ENCODE peak calls at places on chromosomes 4 and X, in five cellular contexts. L is AG04449, Q is PC-9, I is LNCaP clone FGC, M is AG04450. T is an unnamed sample.

GRCh38 chr4:37873383-37873782 is 17.5 kb upstream of the TBC1D1 start:
- DNase-seq in L (no peak), Q (no peak), I (peak; percentile 81), M (no peak), T (peak; percentile 73)

GRCh38 chrX:34638116-34638515 is 19.0 kb downstream of the TMEM47 start:
- DNase-seq in L (no peak), Q (no peak), I (no peak), M (peak; percentile 6), T (peak; percentile 52)

GRCh38 chrX:24148118-24148517 is 1.4 kb upstream of the ZFX start:
- DNase-seq in L (no peak), Q (no peak), I (no peak), M (no peak), T (peak; percentile 29)

GRCh38 chr4:14167876-14168510 is 540.5 kb upstream of the BOD1L1 start:
- DNase-seq in L (no peak), Q (no peak), I (no peak), M (no peak), T (peak; percentile 32)

GRCh38 chr4:148445071-148445902 is 3.1 kb upstream of the NR3C2 start:
- DNase-seq in L (no peak), Q (peak; percentile 31), I (no peak), M (no peak), T (no peak)

GRCh38 chrX:151984328-151984727 is 9.9 kb upstream of the GABRE start:
- DNase-seq in L (peak; percentile 46), Q (no peak), I (no peak), M (no peak), T (peak; percentile 82)

GRCh38 chr4:147550626-147551250 is 66.5 kb upstream of the TMEM184C start:
- DNase-seq in L (no peak), Q (no peak), I (no peak), M (no peak), T (peak; percentile 83)

GRCh38 chr4:98150092-98150761 is 7.0 kb upstream of the STPG2 start:
- DNase-seq in L (no peak), Q (no peak), I (no peak), M (no peak), T (peak; percentile 33)

GRCh38 chr4:3403104-3403906 is 38.5 kb upstream of the HGFAC start:
- DNase-seq in L (no peak), Q (no peak), I (no peak), M (no peak), T (no peak)

GRCh38 chr4:16598241-16599224 is 299.9 kb downstream of the LDB2 start:
- DNase-seq in L (no peak), Q (no peak), I (no peak), M (peak; percentile 32), T (peak; percentile 63)

GRCh38 chrX:41001327-41001726 is 83.9 kb upstream of the USP9X start:
- DNase-seq in L (no peak), Q (no peak), I (no peak), M (no peak), T (no peak)

GRCh38 chr4:72641611-72642010 is 72.6 kb upstream of the ADAMTS3 start:
- DNase-seq in L (no peak), Q (no peak), I (no peak), M (no peak), T (no peak)

GRCh38 chrX:21734175-21734574 is 23.7 kb downstream of the SMPX start:
- DNase-seq in L (no peak), Q (no peak), I (peak; percentile 65), M (no peak), T (no peak)

GRCh38 chr4:115187136-115187535 is 73.7 kb upstream of the NDST4 start:
- DNase-seq in L (no peak), Q (no peak), I (no peak), M (no peak), T (peak; percentile 14)

GRCh38 chr4:122003335-122003734 is 51.5 kb upstream of the TRPC3 start:
- DNase-seq in L (no peak), Q (peak; percentile 7), I (no peak), M (no peak), T (no peak)

GRCh38 chr4:72505314-72505744 is 63.7 kb downstream of the ADAMTS3 start:
- DNase-seq in L (peak; percentile 10), Q (peak; percentile 2), I (peak; percentile 31), M (peak; percentile 26), T (peak; percentile 57)

GRCh38 chr4:103443324-103443723 is 245.2 kb upstream of the CENPE start:
- DNase-seq in L (no peak), Q (no peak), I (no peak), M (no peak), T (no peak)

GRCh38 chrX:71998836-71999509 is 88.3 kb downstream of the NHSL2 start:
- DNase-seq in L (no peak), Q (peak; percentile 10), I (no peak), M (no peak), T (no peak)

GRCh38 chrX:132634521-132634920 is 145.7 kb upstream of the MBNL3 start:
- DNase-seq in L (no peak), Q (no peak), I (no peak), M (no peak), T (no peak)

GRCh38 chr4:155602351-155603140 is 64.1 kb upstream of the GUCY1A1 start:
- DNase-seq in L (no peak), Q (peak; percentile 28), I (no peak), M (no peak), T (no peak)

GRCh38 chr4:26544421-26544820 is 39.5 kb upstream of the TBC1D19 start:
- DNase-seq in L (no peak), Q (no peak), I (no peak), M (no peak), T (no peak)

GRCh38 chr4:130395871-130396270 is 1299.9 kb downstream of the C4orf33 start:
- DNase-seq in L (peak; percentile 77), Q (no peak), I (no peak), M (peak; percentile 38), T (peak; percentile 79)

GRCh38 chr4:63851496-63851895 is 557.8 kb downstream of the TECRL start:
- DNase-seq in L (no peak), Q (no peak), I (no peak), M (no peak), T (no peak)

GRCh38 chr4:131093303-131093702 is 1997.4 kb downstream of the C4orf33 start:
- DNase-seq in L (no peak), Q (no peak), I (no peak), M (no peak), T (no peak)

GRCh38 chrX:16416588-16416987 is 233.4 kb upstream of the S100G start:
- DNase-seq in L (no peak), Q (no peak), I (no peak), M (no peak), T (no peak)

GRCh38 chr4:86461849-86462248 is 102.0 kb upstream of the MAPK10 start:
- DNase-seq in L (no peak), Q (no peak), I (no peak), M (no peak), T (no peak)

GRCh38 chr4:159400782-159401712 is 298.2 kb downstream of the RAPGEF2 start:
- DNase-seq in L (peak; percentile 41), Q (no peak), I (no peak), M (peak; percentile 37), T (peak; percentile 26)

GRCh38 chr4:74549936-74550335 is 105.0 kb downstream of the AREG start:
- DNase-seq in L (no peak), Q (no peak), I (no peak), M (peak; percentile 32), T (no peak)

GRCh38 chrX:120365968-120366367 is 4.1 kb downstream of the ATP1B4 start:
- DNase-seq in L (no peak), Q (no peak), I (no peak), M (no peak), T (no peak)

GRCh38 chrX:120367390-120368100 is 5.7 kb downstream of the ATP1B4 start:
- DNase-seq in L (no peak), Q (no peak), I (no peak), M (no peak), T (no peak)

GRCh38 chrX:120361906-120362305 is at the start of gene ATP1B4:
- DNase-seq in L (no peak), Q (no peak), I (no peak), M (no peak), T (no peak)

GRCh38 chrX:120366794-120367193 is 4.9 kb downstream of the ATP1B4 start:
- DNase-seq in L (no peak), Q (no peak), I (no peak), M (no peak), T (no peak)

GRCh38 chrX:120365320-120365719 is 3.4 kb downstream of the ATP1B4 start:
- DNase-seq in L (no peak), Q (peak; percentile 23), I (no peak), M (no peak), T (no peak)
- TF ChIP-seq CTCF in L (peak; percentile 30), Q (peak; percentile 70), I (peak; percentile 37), M (peak; percentile 45), T (peak; percentile 53)

GRCh38 chr4:33340168-33340567 is 2620.0 kb downstream of the PCDH7 start:
- DNase-seq in L (no peak), Q (no peak), I (no peak), M (no peak), T (no peak)
- H3K4me3 ChIP-seq in L (no peak overlapping the region), Q (no peak overlapping the region), I (no peak overlapping the region), M (no peak overlapping the region), T (no peak overlapping the region)

DNA sequence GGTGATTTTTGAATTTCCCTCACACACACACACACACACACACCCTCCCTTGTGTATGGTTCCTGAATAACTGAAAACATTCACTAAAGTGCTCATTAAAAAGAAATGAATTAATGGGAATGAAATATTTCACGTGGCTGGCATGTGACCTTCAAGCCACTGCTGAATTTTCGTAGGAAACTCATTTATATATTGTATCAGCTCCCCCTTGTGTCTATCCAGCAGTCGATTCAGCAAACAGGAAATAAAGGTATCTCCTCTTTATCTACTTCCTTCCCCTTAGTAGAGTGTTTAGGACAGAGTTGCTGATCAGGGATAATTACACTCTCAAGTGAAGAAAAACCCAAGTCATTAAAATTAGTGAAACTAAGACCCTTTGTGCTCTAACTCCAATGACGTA is 912.6 kb upstream of the LCORL start:
- DNase-seq in L (no peak), Q (no peak), I (no peak), M (no peak), T (no peak)
- TF ChIP-seq CTCF in L (no peak), Q (no peak), I (peak; percentile 21), M (no peak), T (no peak)

GRCh38 chrX:47560831-47561652 is at the start of gene ARAF:
- DNase-seq in L (peak; percentile 98), Q (peak; percentile 89), I (peak; percentile 98), M (peak; percentile 98), T (peak; percentile 99)

GRCh38 chrX:47558436-47558835 is 2.6 kb upstream of the ARAF start:
- DNase-seq in L (no peak), Q (no peak), I (no peak), M (no peak), T (no peak)

GRCh38 chrX:47561653-47562151 is 697 bp downstream of the ARAF start:
- DNase-seq in L (no peak), Q (no peak), I (no peak), M (no peak), T (no peak)

GRCh38 chrX:47560179-47560830 is 700 bp upstream of the ARAF start:
- DNase-seq in L (no peak), Q (no peak), I (no peak), M (no peak), T (no peak)

DNA sequence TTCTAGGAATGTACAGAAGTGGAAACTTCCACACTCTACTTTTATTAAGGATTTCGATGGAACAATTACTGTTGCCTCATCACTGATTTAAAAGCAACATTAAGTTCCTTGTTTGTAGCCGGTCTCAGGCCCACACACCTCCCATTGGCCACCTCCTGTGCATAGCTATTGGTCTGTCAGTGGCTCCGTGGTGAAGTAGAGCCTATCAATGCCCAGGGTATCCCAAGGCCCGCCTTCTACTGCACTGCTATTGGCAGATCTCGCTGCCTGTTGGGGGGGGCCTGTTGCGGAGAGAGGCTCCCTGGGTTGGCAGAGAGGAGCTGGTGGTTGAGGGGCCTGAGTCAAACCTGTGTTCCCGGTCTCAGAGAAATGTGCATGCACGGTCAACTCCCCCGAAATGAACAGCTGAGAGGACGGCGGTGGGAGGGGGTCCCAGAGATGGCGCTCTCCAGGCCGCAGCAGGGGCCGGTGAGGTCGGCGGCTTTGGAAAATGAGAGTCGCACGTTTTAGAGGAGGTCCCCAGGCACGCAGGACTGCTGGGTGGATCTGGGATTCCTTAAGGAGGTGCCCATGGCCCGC is 4.9 kb upstream of the ARAF start:
- DNase-seq in L (peak; percentile 73), Q (peak; percentile 73), I (no peak), M (peak; percentile 81), T (peak; percentile 93)
- H3K4me3 ChIP-seq in L (peak overlapping the region; percentile 58), Q (peak overlapping the region; percentile 52), I (no peak overlapping the region), M (peak overlapping the region; percentile 61), T (peak overlapping the region; percentile 43)

T was measured in astrocyte of the spinal cord.